ENCODE peak calls at places on chromosome 7, in six cellular contexts. R, E, I, M, V and O are unnamed samples.

GRCh38 chr7:115227473-115228235 is 305.8 kb downstream of the MDFIC start:
- DNase-seq in R (no peak), E (no peak), I (no peak), M (no peak), V (no peak), O (no peak)

GRCh38 chr7:156106107-156106426 is 293.8 kb upstream of the SHH start:
- DNase-seq in R (no peak), E (no peak), I (no peak), M (no peak), V (no peak), O (no peak)

GRCh38 chr7:10740805-10741204 is 232.9 kb upstream of the PHF14 start:
- DNase-seq in R (no peak), E (no peak), I (no peak), M (no peak), V (no peak), O (no peak)

GRCh38 chr7:141228482-141228881 is 154.6 kb downstream of the TMEM178B start:
- DNase-seq in R (no peak), E (no peak), I (no peak), M (no peak), V (no peak), O (no peak)

GRCh38 chr7:13538669-13539068 is 450.8 kb downstream of the ETV1 start:
- DNase-seq in R (no peak), E (no peak), I (no peak), M (no peak), V (no peak), O (no peak)

GRCh38 chr7:20033621-20034200 is 183.5 kb downstream of the MACC1 start:
- DNase-seq in R (no peak), E (no peak), I (no peak), M (no peak), V (no peak), O (no peak)

GRCh38 chr7:47576031-47576908 is 5.6 kb downstream of the TNS3 start:
- DNase-seq in R (peak; percentile 90), E (peak; percentile 60), I (peak; percentile 87), M (peak; percentile 71), V (peak; percentile 98), O (no peak)

GRCh38 chr7:113875224-113875623 is 43.6 kb downstream of the PPP1R3A start:
- DNase-seq in R (no peak), E (no peak), I (no peak), M (no peak), V (no peak), O (no peak)

GRCh38 chr7:144830811-144831210 is 5.0 kb downstream of the TPK1 start:
- DNase-seq in R (no peak), E (no peak), I (no peak), M (no peak), V (no peak), O (no peak)

GRCh38 chr7:22319424-22320403 is 37.2 kb downstream of the RAPGEF5 start:
- DNase-seq in R (no peak), E (no peak), I (no peak), M (no peak), V (no peak), O (peak; percentile 87)

GRCh38 chr7:67371429-67372305 is 375.0 kb downstream of the TYW1 start:
- DNase-seq in R (peak; percentile 92), E (peak; percentile 57), I (peak; percentile 34), M (peak; percentile 87), V (peak; percentile 60), O (peak; percentile 85)

GRCh38 chr7:141930211-141930610 is 14.0 kb downstream of the OR9A4 start:
- DNase-seq in R (no peak), E (no peak), I (no peak), M (no peak), V (no peak), O (no peak)

GRCh38 chr7:106679153-106679931 is 18.4 kb upstream of the CCDC71L start:
- DNase-seq in R (no peak), E (no peak), I (no peak), M (no peak), V (peak; percentile 31), O (no peak)

GRCh38 chr7:119842786-119843185 is 430.2 kb upstream of the KCND2 start:
- DNase-seq in R (no peak), E (no peak), I (no peak), M (no peak), V (no peak), O (no peak)

GRCh38 chr7:24956021-24956420 is 24.0 kb downstream of the OSBPL3 start:
- DNase-seq in R (peak; percentile 63), E (no peak), I (no peak), M (no peak), V (no peak), O (no peak)

GRCh38 chr7:150941983-150942590 is 36.0 kb downstream of the KCNH2 start:
- DNase-seq in R (peak; percentile 71), E (no peak), I (no peak), M (no peak), V (peak; percentile 74), O (no peak)

GRCh38 chr7:92750961-92751360 is 85.4 kb downstream of the CDK6 start:
- DNase-seq in R (no peak), E (no peak), I (no peak), M (no peak), V (no peak), O (no peak)

GRCh38 chr7:107972075-107972482 is 30.9 kb downstream of the LAMB1 start:
- DNase-seq in R (peak; percentile 50), E (no peak), I (peak; percentile 63), M (no peak), V (no peak), O (peak; percentile 74)

GRCh38 chr7:101402835-101403234 is 40.2 kb downstream of the COL26A1 start:
- DNase-seq in R (no peak), E (no peak), I (no peak), M (no peak), V (no peak), O (no peak)

GRCh38 chr7:128697301-128697905 is 25.3 kb downstream of the GARIN1A start:
- DNase-seq in R (peak; percentile 89), E (no peak), I (no peak), M (peak; percentile 80), V (peak; percentile 59), O (peak; percentile 78)

GRCh38 chr7:140876519-140877248 is 48.0 kb downstream of the BRAF start:
- DNase-seq in R (no peak), E (no peak), I (no peak), M (no peak), V (no peak), O (no peak)

GRCh38 chr7:132343196-132343595 is 233.1 kb downstream of the PLXNA4 start:
- DNase-seq in R (no peak), E (no peak), I (no peak), M (no peak), V (no peak), O (no peak)

GRCh38 chr7:144824360-144824759 is 11.5 kb downstream of the TPK1 start:
- DNase-seq in R (no peak), E (no peak), I (no peak), M (no peak), V (no peak), O (peak; percentile 69)

GRCh38 chr7:29035044-29035740 is 77.1 kb upstream of the TRIL start:
- DNase-seq in R (no peak), E (no peak), I (no peak), M (peak; percentile 28), V (no peak), O (no peak)

GRCh38 chr7:107370816-107371215 is 99.0 kb upstream of the GPR22 start:
- DNase-seq in R (no peak), E (no peak), I (no peak), M (no peak), V (no peak), O (no peak)

GRCh38 chr7:76292206-76292573 is 10.3 kb upstream of the HSPB1 start:
- DNase-seq in R (no peak), E (no peak), I (no peak), M (no peak), V (no peak), O (no peak)
- H3K4me1 ChIP-seq in R (peaks cover 26% of the 10 kb centered on the region), E (no peaks in the 10 kb centered on the region), I (peaks cover 10% of the 10 kb centered on the region), M (peaks cover 55% of the 10 kb centered on the region), V (peaks cover 66% of the 10 kb centered on the region), O (peaks cover 29% of the 10 kb centered on the region)

GRCh38 chr7:74181821-74182220 is 7.7 kb downstream of the EIF4H start:
- DNase-seq in R (no peak), E (no peak), I (no peak), M (no peak), V (no peak), O (no peak)

GRCh38 chr7:74183653-74184450 is 9.7 kb downstream of the EIF4H start:
- DNase-seq in R (peak; percentile 49), E (no peak), I (no peak), M (peak; percentile 41), V (peak; percentile 36), O (no peak)

GRCh38 chr7:74183142-74183541 is 9.0 kb downstream of the EIF4H start:
- DNase-seq in R (no peak), E (peak; percentile 63), I (no peak), M (no peak), V (no peak), O (no peak)

GRCh38 chr7:74180866-74181265 is 6.7 kb downstream of the EIF4H start:
- DNase-seq in R (no peak), E (no peak), I (no peak), M (no peak), V (no peak), O (no peak)

GRCh38 chr7:74182453-74183090 is 8.4 kb downstream of the EIF4H start:
- DNase-seq in R (no peak), E (peak; percentile 54), I (no peak), M (no peak), V (no peak), O (no peak)
- H3K4me1 ChIP-seq in R (peaks cover 13% of the 10 kb centered on the region), E (no peaks in the 10 kb centered on the region), I (peaks cover 43% of the 10 kb centered on the region), M (peaks cover 33% of the 10 kb centered on the region), V (peaks cover 38% of the 10 kb centered on the region), O (peaks cover 55% of the 10 kb centered on the region)

GRCh38 chr7:55524558-55525310 is 47.6 kb downstream of the VOPP1 start:
- DNase-seq in R (no peak), E (no peak), I (no peak), M (no peak), V (no peak), O (no peak)
- H3K4me1 ChIP-seq in R (peaks cover 18% of the 10 kb centered on the region), E (no peaks in the 10 kb centered on the region), I (peaks cover 9% of the 10 kb centered on the region), M (no peaks in the 10 kb centered on the region), V (no peaks in the 10 kb centered on the region), O (peaks cover 16% of the 10 kb centered on the region)

GRCh38 chr7:131010029-131010705 is 276.2 kb upstream of the KLF14 start:
- DNase-seq in R (no peak), E (no peak), I (no peak), M (no peak), V (no peak), O (no peak)
- H3K4me1 ChIP-seq in R (peaks cover 33% of the 10 kb centered on the region), E (no peaks in the 10 kb centered on the region), I (peaks cover 31% of the 10 kb centered on the region), M (peaks cover 90% of the 10 kb centered on the region), V (peaks cover 89% of the 10 kb centered on the region), O (peaks cover 83% of the 10 kb centered on the region)

GRCh38 chr7:95608344-95609173 is 12.2 kb upstream of the PDK4 start:
- DNase-seq in R (peak; percentile 28), E (peak; percentile 95), I (peak; percentile 87), M (peak; percentile 61), V (peak; percentile 88), O (no peak)

GRCh38 chr7:95607477-95608010 is 11.2 kb upstream of the PDK4 start:
- DNase-seq in R (no peak), E (no peak), I (peak; percentile 22), M (no peak), V (no peak), O (no peak)

GRCh38 chr7:95605275-95605674 is 9.0 kb upstream of the PDK4 start:
- DNase-seq in R (no peak), E (no peak), I (no peak), M (no peak), V (no peak), O (no peak)

GRCh38 chr7:95611224-95611623 is 14.9 kb upstream of the PDK4 start:
- DNase-seq in R (no peak), E (no peak), I (no peak), M (no peak), V (no peak), O (no peak)

GRCh38 chr7:95609277-95609971 is 13.1 kb upstream of the PDK4 start:
- DNase-seq in R (no peak), E (peak; percentile 73), I (peak; percentile 57), M (peak; percentile 12), V (peak; percentile 8), O (no peak)
- H3K4me1 ChIP-seq in R (peaks cover 4% of the 10 kb centered on the region), E (peaks cover 2% of the 10 kb centered on the region), I (peaks cover 15% of the 10 kb centered on the region), M (peaks cover 27% of the 10 kb centered on the region), V (peaks cover 37% of the 10 kb centered on the region), O (no peaks in the 10 kb centered on the region)